ENCODE peak calls at places on chromosomes 5 and 9, in ten cellular contexts. One of them, this sample, is unnamed. For H3K36me3, the result is how much of the 10 kb centered on the place peaks cover.

GRCh38 chr9:35658894-35659220 is 765 bp downstream of the CCDC107 start:
- DNase-seq in brain microvascular endothelial cell: peak
- DNase-seq in mammary epithelial cell: peak
- DNase-seq in lung: no peak
- DNase-seq in CD8-positive, alpha-beta memory T cell: no peak
- DNase-seq in hepatocyte: peak
- DNase-seq in NT2/D1: no peak
- DNase-seq in adrenal gland: peak
- DNase-seq in GM12878: no peak
- DNase-seq in fibroblast of lung: peak
- DNase-seq in this sample: peak

GRCh38 chr5:91126448-91126847 is 256.7 kb downstream of the ARRDC3 start:
- DNase-seq in CD8-positive, alpha-beta memory T cell: no peak
- DNase-seq in fibroblast of lung: peak
- DNase-seq in lung: no peak
- DNase-seq in mammary epithelial cell: no peak
- DNase-seq in adrenal gland: no peak
- DNase-seq in NT2/D1: no peak
- DNase-seq in GM12878: no peak
- DNase-seq in brain microvascular endothelial cell: peak
- DNase-seq in hepatocyte: peak
- DNase-seq in this sample: no peak

GRCh38 chr9:121201738-121202533 is at the start of gene RAB14:
- DNase-seq in CD8-positive, alpha-beta memory T cell: peak
- DNase-seq in GM12878: peak
- DNase-seq in brain microvascular endothelial cell: peak
- DNase-seq in fibroblast of lung: peak
- DNase-seq in NT2/D1: peak
- DNase-seq in hepatocyte: peak
- DNase-seq in adrenal gland: peak
- DNase-seq in lung: peak
- DNase-seq in mammary epithelial cell: peak
- DNase-seq in this sample: peak

GRCh38 chr9:112831281-112831851 is 59.3 kb downstream of the SLC46A2 start:
- DNase-seq in fibroblast of lung: peak
- DNase-seq in adrenal gland: peak
- DNase-seq in CD8-positive, alpha-beta memory T cell: no peak
- DNase-seq in GM12878: no peak
- DNase-seq in NT2/D1: no peak
- DNase-seq in brain microvascular endothelial cell: no peak
- DNase-seq in hepatocyte: no peak
- DNase-seq in lung: peak
- DNase-seq in mammary epithelial cell: no peak
- DNase-seq in this sample: no peak

GRCh38 chr5:109703165-109703564 is 13.4 kb downstream of the MAN2A1 start:
- DNase-seq in GM12878: no peak
- DNase-seq in mammary epithelial cell: no peak
- DNase-seq in hepatocyte: no peak
- DNase-seq in fibroblast of lung: no peak
- DNase-seq in NT2/D1: no peak
- DNase-seq in lung: no peak
- DNase-seq in brain microvascular endothelial cell: no peak
- DNase-seq in CD8-positive, alpha-beta memory T cell: no peak
- DNase-seq in adrenal gland: no peak
- DNase-seq in this sample: no peak

GRCh38 chr9:36970007-36970888 is 63.8 kb downstream of the PAX5 start:
- DNase-seq in NT2/D1: no peak
- DNase-seq in CD8-positive, alpha-beta memory T cell: no peak
- DNase-seq in lung: no peak
- DNase-seq in GM12878: no peak
- DNase-seq in mammary epithelial cell: peak
- DNase-seq in hepatocyte: no peak
- DNase-seq in adrenal gland: no peak
- DNase-seq in fibroblast of lung: no peak
- DNase-seq in brain microvascular endothelial cell: no peak
- DNase-seq in this sample: no peak

GRCh38 chr9:82271099-82271498 is 282.5 kb downstream of the SPATA31D1 start:
- DNase-seq in adrenal gland: no peak
- DNase-seq in hepatocyte: no peak
- DNase-seq in mammary epithelial cell: peak
- DNase-seq in NT2/D1: no peak
- DNase-seq in brain microvascular endothelial cell: peak
- DNase-seq in CD8-positive, alpha-beta memory T cell: no peak
- DNase-seq in fibroblast of lung: peak
- DNase-seq in GM12878: no peak
- DNase-seq in lung: no peak
- DNase-seq in this sample: no peak

GRCh38 chr9:89881431-89881830 is 276.6 kb downstream of the GADD45G start:
- DNase-seq in adrenal gland: no peak
- DNase-seq in mammary epithelial cell: no peak
- DNase-seq in NT2/D1: no peak
- DNase-seq in hepatocyte: no peak
- DNase-seq in fibroblast of lung: no peak
- DNase-seq in lung: no peak
- DNase-seq in brain microvascular endothelial cell: no peak
- DNase-seq in CD8-positive, alpha-beta memory T cell: no peak
- DNase-seq in GM12878: no peak
- DNase-seq in this sample: no peak

GRCh38 chr9:114314881-114315722 is 7.8 kb upstream of the ORM1 start:
- DNase-seq in hepatocyte: no peak
- DNase-seq in GM12878: no peak
- DNase-seq in brain microvascular endothelial cell: no peak
- DNase-seq in adrenal gland: peak
- DNase-seq in lung: no peak
- DNase-seq in fibroblast of lung: no peak
- DNase-seq in NT2/D1: no peak
- DNase-seq in mammary epithelial cell: no peak
- DNase-seq in CD8-positive, alpha-beta memory T cell: no peak
- DNase-seq in this sample: no peak

GRCh38 chr5:172904643-172905345 is 54.4 kb upstream of the RPL26L1 start:
- DNase-seq in hepatocyte: peak
- DNase-seq in lung: peak
- DNase-seq in brain microvascular endothelial cell: no peak
- DNase-seq in NT2/D1: no peak
- DNase-seq in mammary epithelial cell: peak
- DNase-seq in adrenal gland: peak
- DNase-seq in fibroblast of lung: peak
- DNase-seq in CD8-positive, alpha-beta memory T cell: no peak
- DNase-seq in GM12878: no peak
- DNase-seq in this sample: no peak

GRCh38 chr5:113487779-113488644 is at the start of gene MCC:
- DNase-seq in brain microvascular endothelial cell: peak
- DNase-seq in adrenal gland: peak
- DNase-seq in CD8-positive, alpha-beta memory T cell: peak
- DNase-seq in hepatocyte: peak
- DNase-seq in lung: peak
- DNase-seq in NT2/D1: peak
- DNase-seq in GM12878: no peak
- DNase-seq in mammary epithelial cell: peak
- DNase-seq in fibroblast of lung: peak
- DNase-seq in this sample: peak

DNA sequence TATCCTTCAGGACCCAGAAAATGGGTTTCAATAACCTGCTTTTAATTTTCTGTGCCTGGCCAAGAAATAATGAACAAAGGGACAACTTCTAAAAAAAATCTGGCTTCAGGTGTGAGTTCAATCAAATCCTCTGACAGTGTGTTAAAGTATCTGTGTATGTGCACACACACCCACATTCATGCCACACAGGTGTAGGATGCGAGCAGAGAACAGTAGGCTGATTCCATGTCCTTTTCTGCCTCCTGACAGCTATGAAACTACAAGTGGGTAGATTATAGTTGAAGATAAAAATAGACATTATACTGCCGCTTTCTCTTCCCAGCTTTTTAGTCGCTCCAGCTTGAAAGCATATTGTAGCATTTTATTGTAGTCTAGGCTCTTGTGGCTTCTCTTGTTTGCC is 273.2 kb downstream of the ELAVL2 start:
- DNase-seq in mammary epithelial cell: no peak
- DNase-seq in GM12878: no peak
- DNase-seq in CD8-positive, alpha-beta memory T cell: no peak
- DNase-seq in fibroblast of lung: no peak
- DNase-seq in NT2/D1: no peak
- DNase-seq in lung: no peak
- DNase-seq in hepatocyte: no peak
- DNase-seq in adrenal gland: no peak
- DNase-seq in brain microvascular endothelial cell: no peak
- DNase-seq in this sample: no peak
- H3K36me3 ChIP-seq in mammary epithelial cell: under half
- H3K36me3 ChIP-seq in GM12878: under half
- H3K36me3 ChIP-seq in CD8-positive, alpha-beta memory T cell: under half
- H3K36me3 ChIP-seq in fibroblast of lung: under half
- H3K36me3 ChIP-seq in NT2/D1: under half
- H3K36me3 ChIP-seq in lung: under half
- H3K36me3 ChIP-seq in hepatocyte: under half
- H3K36me3 ChIP-seq in adrenal gland: under half
- H3K36me3 ChIP-seq in brain microvascular endothelial cell: under half
- H3K36me3 ChIP-seq in this sample: under half

GRCh38 chr9:32989651-32990050 is 11.8 kb downstream of the APTX start:
- DNase-seq in brain microvascular endothelial cell: peak
- DNase-seq in GM12878: no peak
- DNase-seq in fibroblast of lung: no peak
- DNase-seq in lung: no peak
- DNase-seq in mammary epithelial cell: no peak
- DNase-seq in CD8-positive, alpha-beta memory T cell: no peak
- DNase-seq in NT2/D1: no peak
- DNase-seq in adrenal gland: no peak
- DNase-seq in hepatocyte: no peak
- DNase-seq in this sample: no peak

GRCh38 chr9:32991895-32992595 is 9.4 kb downstream of the APTX start:
- DNase-seq in hepatocyte: no peak
- DNase-seq in fibroblast of lung: no peak
- DNase-seq in mammary epithelial cell: no peak
- DNase-seq in brain microvascular endothelial cell: no peak
- DNase-seq in adrenal gland: no peak
- DNase-seq in CD8-positive, alpha-beta memory T cell: no peak
- DNase-seq in NT2/D1: no peak
- DNase-seq in lung: no peak
- DNase-seq in GM12878: no peak
- DNase-seq in this sample: no peak

GRCh38 chr9:32992596-32993238 is 8.7 kb downstream of the APTX start:
- DNase-seq in mammary epithelial cell: peak
- DNase-seq in CD8-positive, alpha-beta memory T cell: no peak
- DNase-seq in NT2/D1: no peak
- DNase-seq in adrenal gland: no peak
- DNase-seq in brain microvascular endothelial cell: no peak
- DNase-seq in hepatocyte: no peak
- DNase-seq in lung: no peak
- DNase-seq in fibroblast of lung: no peak
- DNase-seq in GM12878: no peak
- DNase-seq in this sample: no peak

DNA sequence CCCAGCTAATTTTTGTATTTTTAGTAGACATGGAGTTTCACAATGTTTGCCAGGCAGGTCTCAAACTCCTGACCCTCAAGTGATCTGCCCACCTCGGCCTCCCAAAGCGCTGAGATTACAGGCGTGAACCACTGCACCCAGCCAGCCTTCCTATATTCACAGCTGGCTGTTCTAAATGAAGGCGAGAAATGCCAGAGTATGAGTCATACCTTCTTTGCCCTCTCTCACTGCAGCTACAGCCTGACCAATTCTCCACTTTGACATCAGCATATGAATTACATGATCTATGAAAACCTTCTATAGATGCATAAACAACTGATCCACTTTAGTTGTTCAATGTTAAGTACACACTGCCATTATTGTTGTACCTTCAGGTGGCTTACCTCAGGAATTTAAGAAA is 14.5 kb downstream of the APTX start:
- DNase-seq in NT2/D1: no peak
- DNase-seq in lung: no peak
- DNase-seq in GM12878: no peak
- DNase-seq in adrenal gland: no peak
- DNase-seq in CD8-positive, alpha-beta memory T cell: no peak
- DNase-seq in brain microvascular endothelial cell: peak
- DNase-seq in hepatocyte: no peak
- DNase-seq in fibroblast of lung: no peak
- DNase-seq in mammary epithelial cell: peak
- DNase-seq in this sample: no peak
- H3K36me3 ChIP-seq in NT2/D1: half or more
- H3K36me3 ChIP-seq in lung: under half
- H3K36me3 ChIP-seq in GM12878: under half
- H3K36me3 ChIP-seq in adrenal gland: half or more
- H3K36me3 ChIP-seq in CD8-positive, alpha-beta memory T cell: half or more
- H3K36me3 ChIP-seq in brain microvascular endothelial cell: under half
- H3K36me3 ChIP-seq in hepatocyte: under half
- H3K36me3 ChIP-seq in fibroblast of lung: under half
- H3K36me3 ChIP-seq in mammary epithelial cell: half or more
- H3K36me3 ChIP-seq in this sample: under half

GRCh38 chr9:111566234-111566633 is 33.2 kb downstream of the PTGR1 start:
- DNase-seq in brain microvascular endothelial cell: no peak
- DNase-seq in mammary epithelial cell: no peak
- DNase-seq in hepatocyte: peak
- DNase-seq in adrenal gland: peak
- DNase-seq in GM12878: no peak
- DNase-seq in fibroblast of lung: peak
- DNase-seq in lung: no peak
- DNase-seq in CD8-positive, alpha-beta memory T cell: no peak
- DNase-seq in NT2/D1: no peak
- DNase-seq in this sample: peak
- H3K36me3 ChIP-seq in brain microvascular endothelial cell: half or more
- H3K36me3 ChIP-seq in mammary epithelial cell: under half
- H3K36me3 ChIP-seq in hepatocyte: under half
- H3K36me3 ChIP-seq in adrenal gland: half or more
- H3K36me3 ChIP-seq in GM12878: under half
- H3K36me3 ChIP-seq in fibroblast of lung: under half
- H3K36me3 ChIP-seq in lung: under half
- H3K36me3 ChIP-seq in CD8-positive, alpha-beta memory T cell: under half
- H3K36me3 ChIP-seq in NT2/D1: half or more
- H3K36me3 ChIP-seq in this sample: half or more

GRCh38 chr5:1089621-1090040 is 22.2 kb downstream of the SLC12A7 start:
- DNase-seq in NT2/D1: no peak
- DNase-seq in brain microvascular endothelial cell: no peak
- DNase-seq in lung: no peak
- DNase-seq in adrenal gland: peak
- DNase-seq in fibroblast of lung: no peak
- DNase-seq in GM12878: no peak
- DNase-seq in hepatocyte: no peak
- DNase-seq in mammary epithelial cell: no peak
- DNase-seq in CD8-positive, alpha-beta memory T cell: no peak
- DNase-seq in this sample: no peak
- H3K36me3 ChIP-seq in NT2/D1: half or more
- H3K36me3 ChIP-seq in brain microvascular endothelial cell: under half
- H3K36me3 ChIP-seq in lung: half or more
- H3K36me3 ChIP-seq in adrenal gland: half or more
- H3K36me3 ChIP-seq in fibroblast of lung: under half
- H3K36me3 ChIP-seq in GM12878: under half
- H3K36me3 ChIP-seq in hepatocyte: under half
- H3K36me3 ChIP-seq in mammary epithelial cell: under half
- H3K36me3 ChIP-seq in CD8-positive, alpha-beta memory T cell: under half
- H3K36me3 ChIP-seq in this sample: under half

This sample was measured in SJCRH30.